ENCODE peak calls at places on chromosomes 7 and 10, in six cellular contexts. S is IMR-90, Z is mammary epithelial cell, X is DND-41, M is left lung, C is uterus. B is an unnamed sample. For H3K36me3, the result is how much of the 10 kb centered on the place peaks cover.

GRCh38 chr10:93481213-93481930 is 762 bp downstream of the MYOF start:
- DNase-seq in S (no peak), Z (peak), X (no peak), M (no peak), C (no peak), B (no peak)

GRCh38 chr7:130734525-130735272 is 692 bp upstream of the KLF14 start:
- DNase-seq in S (peak), Z (peak), X (no peak), M (no peak), C (no peak), B (no peak)

GRCh38 chr10:128571745-128572144 is 445.5 kb upstream of the MKI67 start:
- DNase-seq in S (no peak), Z (no peak), X (no peak), M (no peak), C (no peak), B (no peak)

GRCh38 chr7:82805527-82805960 is 357.1 kb downstream of the PCLO start:
- DNase-seq in S (peak), Z (peak), X (no peak), M (no peak), C (no peak), B (no peak)

GRCh38 chr10:68154211-68154497 is 44.9 kb downstream of the MYPN start:
- DNase-seq in S (peak), Z (no peak), X (no peak), M (no peak), C (peak), B (no peak)

GRCh38 chr7:37352974-37353948 is 95.4 kb downstream of the ELMO1 start:
- DNase-seq in S (no peak), Z (no peak), X (peak), M (no peak), C (no peak), B (peak)

GRCh38 chr10:62457598-62457997 is 83.4 kb downstream of the ZNF365 start:
- DNase-seq in S (no peak), Z (no peak), X (no peak), M (no peak), C (no peak), B (no peak)

GRCh38 chr7:47968852-47969774 is 10.3 kb downstream of the HUS1 start:
- DNase-seq in S (peak), Z (no peak), X (peak), M (peak), C (peak), B (no peak)

GRCh38 chr7:121107923-121108498 is 119.5 kb downstream of the CPED1 start:
- DNase-seq in S (peak), Z (peak), X (no peak), M (no peak), C (no peak), B (peak)

GRCh38 chr10:33134011-33134751 is 176.2 kb upstream of the ITGB1 start:
- DNase-seq in S (peak), Z (peak), X (no peak), M (peak), C (peak), B (no peak)

GRCh38 chr10:97356318-97356914 is 21.9 kb upstream of the FRAT2 start:
- DNase-seq in S (no peak), Z (no peak), X (no peak), M (no peak), C (no peak), B (no peak)

GRCh38 chr7:11228515-11228914 is 254.8 kb downstream of the PHF14 start:
- DNase-seq in S (no peak), Z (no peak), X (no peak), M (no peak), C (peak), B (no peak)

GRCh38 chr7:23544913-23545354 is 13.2 kb upstream of the TRA2A start:
- DNase-seq in S (peak), Z (peak), X (peak), M (no peak), C (no peak), B (peak)

GRCh38 chr10:62199584-62199983 is 69.1 kb downstream of the RTKN2 start:
- DNase-seq in S (no peak), Z (peak), X (no peak), M (no peak), C (no peak), B (peak)

GRCh38 chr10:29239569-29240472 is 49.0 kb upstream of the LYZL1 start:
- DNase-seq in S (no peak), Z (no peak), X (no peak), M (no peak), C (no peak), B (no peak)

GRCh38 chr7:157656195-157656769 is 319.5 kb downstream of the DNAJB6 start:
- DNase-seq in S (no peak), Z (no peak), X (no peak), M (no peak), C (no peak), B (no peak)

GRCh38 chr7:95501261-95501816 is 15.6 kb downstream of the ASB4 start:
- DNase-seq in S (no peak), Z (no peak), X (peak), M (no peak), C (no peak), B (peak)

GRCh38 chr10:120823251-120823650 is 27.9 kb upstream of the WDR11 start:
- DNase-seq in S (no peak), Z (no peak), X (no peak), M (no peak), C (no peak), B (no peak)

GRCh38 chr10:5538446-5538845 is 13.7 kb downstream of the CALML3 start:
- DNase-seq in S (peak), Z (peak), X (no peak), M (peak), C (peak), B (no peak)

GRCh38 chr7:30212720-30213119 is 71.7 kb upstream of the ZNRF2 start:
- DNase-seq in S (no peak), Z (no peak), X (no peak), M (no peak), C (no peak), B (no peak)

GRCh38 chr10:125160856-125161569 is 650 bp upstream of the CTBP2 start:
- DNase-seq in S (peak), Z (peak), X (peak), M (peak), C (peak), B (peak)

GRCh38 chr10:104472505-104472904 is 118.9 kb downstream of the CFAP58 start:
- DNase-seq in S (peak), Z (peak), X (no peak), M (no peak), C (no peak), B (no peak)

GRCh38 chr7:92137531-92137930 is 3.3 kb upstream of the CYP51A1 start:
- DNase-seq in S (no peak), Z (no peak), X (peak), M (no peak), C (peak), B (no peak)

GRCh38 chr10:98555011-98555619 is 108.4 kb upstream of the HPS1 start:
- DNase-seq in S (no peak), Z (peak), X (no peak), M (no peak), C (no peak), B (no peak)

GRCh38 chr10:100939763-100940344 is 27.1 kb downstream of the SLF2 start:
- DNase-seq in S (peak), Z (no peak), X (no peak), M (no peak), C (no peak), B (no peak)

GRCh38 chr10:100945754-100946153 is 23.6 kb upstream of the SEMA4G start:
- DNase-seq in S (no peak), Z (no peak), X (no peak), M (no peak), C (no peak), B (no peak)

GRCh38 chr10:100942229-100942628 is 27.1 kb upstream of the SEMA4G start:
- DNase-seq in S (no peak), Z (no peak), X (no peak), M (no peak), C (no peak), B (no peak)

GRCh38 chr10:100948916-100949315 is 20.4 kb upstream of the SEMA4G start:
- DNase-seq in S (no peak), Z (no peak), X (no peak), M (no peak), C (no peak), B (no peak)

GRCh38 chr10:100943508-100943907 is 25.8 kb upstream of the SEMA4G start:
- DNase-seq in S (no peak), Z (no peak), X (no peak), M (no peak), C (no peak), B (no peak)
- H3K36me3 ChIP-seq in S (under half), Z (half or more), X (half or more), M (under half), C (under half), B (under half)

DNA sequence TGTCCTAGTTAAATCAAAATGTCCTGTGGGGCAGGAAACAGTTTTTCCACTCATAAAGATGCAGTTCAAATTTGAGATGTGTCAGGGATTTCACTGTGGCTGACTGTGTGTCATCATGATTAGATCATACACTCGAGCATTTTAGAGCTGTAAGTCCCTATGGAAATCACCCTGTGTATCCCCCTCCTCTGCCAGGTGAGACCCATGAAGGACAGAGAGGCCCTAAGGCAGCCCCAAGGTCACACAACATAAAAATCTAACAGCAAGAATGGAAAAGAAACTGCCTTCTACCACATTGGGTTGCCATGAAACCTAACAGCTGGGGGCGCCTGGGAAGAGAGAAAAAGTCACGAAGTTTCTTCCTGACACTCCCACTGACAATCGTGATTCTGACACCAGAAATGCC is 135.8 kb downstream of the KCNMA1 start:
- DNase-seq in S (peak), Z (peak), X (no peak), M (no peak), C (no peak), B (no peak)
- TF ChIP-seq CTCF in S (no peak), Z (no peak), X (no peak), M (no peak), C (no peak), B (peak)

GRCh38 chr10:77909021-77909754 is 17.4 kb downstream of the DLG5 start:
- DNase-seq in S (no peak), Z (no peak), X (no peak), M (no peak), C (no peak), B (no peak)
- H3K4me3 ChIP-seq in S (no peak), Z (no peak), X (no peak), M (no peak), C (no peak), B (no peak)

GRCh38 chr7:154960063-154960790 is 42.7 kb downstream of the PAXIP1 start:
- DNase-seq in S (no peak), Z (peak), X (no peak), M (no peak), C (no peak), B (no peak)
- H3K36me3 ChIP-seq in S (under half), Z (under half), X (half or more), M (under half), C (under half), B (under half)